ENCODE peak calls at places on chromosomes 13 and 19, in seven cellular contexts. T is CD4-positive, CD25-positive, alpha-beta regulatory T cell; G is fibroblast of pulmonary artery; M is left lung; Y is ovary; H is GM12878; E is psoas muscle. J is an unnamed sample.

GRCh38 chr13:86976521-86977324 is 694.4 kb upstream of the SLITRK5 start:
- DNase-seq in M (no peak), H (no peak), Y (no peak), G (no peak), T (no peak), E (no peak), J (no peak)

GRCh38 chr19:45645068-45645630 is 6.0 kb upstream of the EML2 start:
- DNase-seq in M (no peak), H (no peak), Y (no peak), T (no peak), E (no peak), G (no peak), J (no peak)

GRCh38 chr19:37955986-37956385 is 49.0 kb downstream of the SIPA1L3 start:
- DNase-seq in M (no peak), G (no peak), T (no peak), H (no peak), E (no peak), Y (no peak), J (no peak)

GRCh38 chr19:29267701-29268100 is 54.8 kb upstream of the UQCRFS1 start:
- DNase-seq in M (no peak), H (no peak), G (no peak), Y (no peak), E (no peak), T (no peak), J (no peak)

GRCh38 chr19:58409010-58409790 is 751 bp downstream of the ZNF584 start:
- DNase-seq in T (no peak), M (no peak), G (no peak), E (no peak), Y (peak; percentile 41), H (no peak), J (no peak)

GRCh38 chr13:111790621-111791020 is 276.3 kb upstream of the SOX1 start:
- DNase-seq in E (no peak), Y (no peak), T (no peak), M (no peak), G (no peak), H (no peak), J (no peak)

GRCh38 chr19:29810504-29810871 is 1.3 kb upstream of the CCNE1 start:
- DNase-seq in M (no peak), T (no peak), G (no peak), E (no peak), Y (peak; percentile 17), H (no peak), J (no peak)

GRCh38 chr19:57648336-57649003 is 15.5 kb downstream of the ZNF211 start:
- DNase-seq in G (no peak), E (no peak), T (no peak), H (no peak), M (no peak), Y (no peak), J (no peak)

GRCh38 chr19:46766569-46767317 is 20.5 kb upstream of the STRN4 start:
- DNase-seq in Y (no peak), M (peak; percentile 60), E (peak; percentile 37), T (peak; percentile 42), G (no peak), H (no peak), J (peak; percentile 36)

GRCh38 chr13:71759506-71760225 is 107.3 kb downstream of the DACH1 start:
- DNase-seq in H (no peak), Y (no peak), G (no peak), M (no peak), T (no peak), E (no peak), J (no peak)

GRCh38 chr19:40413291-40413994 is at the start of gene PRX:
- DNase-seq in H (no peak), G (no peak), M (no peak), Y (no peak), E (no peak), T (no peak), J (no peak)

GRCh38 chr13:110070046-110070445 is 236.9 kb downstream of the COL4A1 start:
- DNase-seq in G (no peak), H (no peak), T (no peak), M (no peak), E (no peak), Y (no peak), J (no peak)

GRCh38 chr13:31278874-31279273 is 79.1 kb downstream of the B3GLCT start:
- DNase-seq in G (peak; percentile 8), E (no peak), Y (no peak), M (no peak), H (no peak), T (no peak), J (no peak)

GRCh38 chr19:39963860-39964259 is 7.1 kb upstream of the PSMC4 start:
- DNase-seq in G (no peak), H (no peak), T (no peak), E (no peak), M (no peak), Y (no peak), J (no peak)

GRCh38 chr19:4967738-4968461 is 1.0 kb upstream of the KDM4B start:
- DNase-seq in Y (no peak), T (no peak), M (no peak), E (no peak), H (no peak), G (no peak), J (no peak)

GRCh38 chr13:32284927-32285632 is 30.1 kb downstream of the ZAR1L start:
- DNase-seq in M (no peak), T (no peak), Y (no peak), H (no peak), E (no peak), G (peak; percentile 94), J (no peak)

GRCh38 chr13:41402695-41403511 is 54.4 kb upstream of the RGCC start:
- DNase-seq in G (no peak), T (no peak), M (no peak), E (no peak), H (no peak), Y (no peak), J (no peak)

GRCh38 chr19:39480337-39481228 is at the start of gene TIMM50:
- DNase-seq in H (peak; percentile 69), M (peak; percentile 96), G (peak; percentile 92), Y (peak; percentile 95), E (peak; percentile 99), T (peak; percentile 96), J (peak; percentile 95)

GRCh38 chr13:51803422-51804294 is at the start of gene DHRS12:
- DNase-seq in Y (peak; percentile 94), G (peak; percentile 77), M (peak; percentile 93), E (peak; percentile 89), T (peak; percentile 85), H (peak; percentile 58), J (peak; percentile 95)

DNA sequence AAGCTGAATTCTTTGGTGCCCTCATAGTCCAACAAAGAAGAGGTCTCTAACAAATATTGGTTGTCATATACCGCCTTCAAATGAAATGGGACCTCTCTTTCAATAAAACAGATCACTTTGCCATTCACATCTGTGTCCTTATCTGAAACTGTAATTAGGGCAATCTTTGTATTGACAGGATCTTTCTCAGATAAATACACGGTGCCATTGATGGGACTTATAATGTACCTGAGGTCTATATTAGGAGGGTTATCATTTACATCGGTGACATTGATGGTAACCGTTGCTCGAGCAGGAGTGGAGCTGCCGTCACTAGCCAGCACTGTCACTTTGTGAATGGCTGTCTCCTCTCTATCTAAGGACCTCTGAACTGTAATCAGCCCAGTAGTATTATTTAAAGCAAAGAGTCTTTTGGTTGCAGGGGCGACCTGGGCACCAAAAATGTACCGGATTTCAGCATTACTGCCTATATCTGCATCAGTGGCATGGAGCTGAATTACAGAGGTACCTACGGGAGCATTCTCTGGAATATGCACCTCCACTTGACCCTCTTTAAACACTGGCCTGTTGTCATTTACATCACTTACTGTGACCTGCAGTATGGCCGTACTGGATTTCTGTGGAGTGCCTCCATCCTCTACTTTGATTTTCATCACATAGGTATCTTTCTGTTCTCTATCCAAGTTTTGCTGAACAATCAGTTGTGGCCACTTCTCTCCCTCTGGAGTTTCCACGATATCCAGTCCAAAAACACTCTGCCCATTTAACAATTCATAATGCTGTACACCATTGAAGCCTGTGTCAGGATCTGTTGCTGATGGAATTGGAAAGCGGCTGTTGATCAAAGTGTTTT is 2.8 kb downstream of the PCDH9 start:
- DNase-seq in G (no peak), E (no peak), H (no peak), M (no peak), Y (no peak), T (no peak), J (no peak)
- H3K4me3 ChIP-seq in G (peak overlapping the region; percentile 78), E (peak overlapping the region; percentile 84), H (no peak overlapping the region), M (no peak overlapping the region), Y (no peak overlapping the region), T (no peak overlapping the region), J (no peak overlapping the region)

GRCh38 chr19:296476-297225 is 5.4 kb upstream of the PLPP2 start:
- DNase-seq in H (no peak), T (no peak), G (no peak), Y (no peak), M (peak; percentile 66), E (no peak), J (no peak)

GRCh38 chr19:295687-296370 is 4.6 kb upstream of the PLPP2 start:
- DNase-seq in Y (no peak), T (no peak), M (no peak), H (no peak), E (no peak), G (no peak), J (no peak)

GRCh38 chr19:294341-294818 is 3.2 kb upstream of the PLPP2 start:
- DNase-seq in T (no peak), E (no peak), G (peak; percentile 23), H (no peak), M (no peak), Y (no peak), J (no peak)

GRCh38 chr19:293436-294110 is 2.4 kb upstream of the PLPP2 start:
- DNase-seq in G (no peak), T (no peak), M (no peak), Y (no peak), E (no peak), H (no peak), J (no peak)

GRCh38 chr19:294819-295686 is 3.9 kb upstream of the PLPP2 start:
- DNase-seq in H (no peak), E (no peak), Y (no peak), M (no peak), T (peak; percentile 8), G (peak; percentile 29), J (peak; percentile 42)
- H3K4me3 ChIP-seq in H (no peak overlapping the region), E (peak overlapping the region; percentile 22), Y (peak overlapping the region; percentile 29), M (no peak overlapping the region), T (no peak overlapping the region), G (no peak overlapping the region), J (no peak overlapping the region)

DNA sequence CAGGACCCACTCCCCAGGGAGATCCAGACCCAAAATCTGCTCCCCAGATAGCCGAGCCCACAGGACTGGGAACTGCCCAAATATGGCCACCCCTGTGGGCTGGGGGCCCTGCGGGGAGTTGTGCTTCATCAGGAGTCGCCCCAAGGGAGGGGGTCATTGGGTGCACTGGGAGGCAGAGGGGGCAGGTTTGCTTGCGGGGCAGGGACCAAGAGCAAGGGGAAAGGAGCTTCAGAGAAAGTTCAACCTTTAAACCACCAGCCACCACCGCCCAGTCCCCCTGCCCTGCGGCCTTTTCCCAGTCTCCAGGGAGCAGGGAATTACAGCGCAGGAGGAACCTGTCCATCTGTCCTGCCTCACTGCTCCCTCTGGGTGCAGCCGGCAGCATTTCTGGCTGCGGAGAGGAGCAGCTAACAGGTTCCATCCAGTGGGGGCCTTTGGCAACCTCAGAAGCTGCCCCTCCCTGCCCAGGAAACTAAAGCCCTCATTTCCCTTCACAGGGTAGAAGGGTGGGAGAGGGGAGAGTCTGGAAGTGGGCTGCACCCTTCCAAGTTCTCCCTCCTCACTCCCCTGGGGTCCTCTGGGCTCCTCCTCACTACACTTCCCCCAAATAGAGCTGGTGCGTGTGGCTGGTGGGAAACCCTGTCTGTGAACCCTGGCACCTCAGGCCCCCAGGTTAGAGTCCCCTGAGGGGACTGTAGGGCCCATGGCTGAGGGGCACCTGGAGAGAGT is 13.8 kb upstream of the ASF1B start:
- DNase-seq in T (no peak), G (no peak), E (no peak), Y (no peak), H (no peak), M (no peak), J (no peak)
- H3K4me3 ChIP-seq in T (peak overlapping the region; percentile 41), G (peak overlapping the region; percentile 2), E (peak overlapping the region; percentile 22), Y (no peak overlapping the region), H (no peak overlapping the region), M (peak overlapping the region; percentile 13), J (no peak overlapping the region)

GRCh38 chr19:8084152-8084551 is 31.6 kb downstream of the CCL25 start:
- DNase-seq in Y (no peak), H (no peak), G (no peak), E (no peak), T (no peak), M (no peak), J (no peak)
- H3K4me3 ChIP-seq in Y (no peak overlapping the region), H (no peak overlapping the region), G (no peak overlapping the region), E (no peak overlapping the region), T (no peak overlapping the region), M (no peak overlapping the region), J (no peak overlapping the region)